ENCODE peak calls at places on chromosomes 16 and 17, in five cellular contexts. S is RWPE2, C is pancreas, W is lower lobe of right lung, F is endothelial cell. H is an unnamed sample.

GRCh38 chr16:58201163-58201562 is 3.3 kb upstream of the CSNK2A2 start:
- DNase-seq in S (no peak), C (no peak), W (no peak), F (no peak), H (no peak)

GRCh38 chr16:14513389-14514107 is 116.5 kb downstream of the PARN start:
- DNase-seq in S (no peak), C (no peak), W (no peak), F (no peak), H (no peak)

GRCh38 chr17:55117063-55117611 is 147.6 kb upstream of the HLF start:
- DNase-seq in S (no peak), C (no peak), W (no peak), F (no peak), H (no peak)

GRCh38 chr16:47611042-47611441 is 149.9 kb downstream of the PHKB start:
- DNase-seq in S (no peak), C (no peak), W (no peak), F (no peak), H (no peak)

GRCh38 chr17:62824290-62825135 is 16.4 kb upstream of the MARCHF10 start:
- DNase-seq in S (peak; percentile 89), C (no peak), W (no peak), F (no peak), H (no peak)

GRCh38 chr16:78836802-78837489 is 737.5 kb downstream of the WWOX start:
- DNase-seq in S (no peak), C (no peak), W (no peak), F (no peak), H (no peak)

GRCh38 chr17:68356520-68356919 is 65.2 kb downstream of the ARSG start:
- DNase-seq in S (no peak), C (no peak), W (no peak), F (no peak), H (peak; percentile 81)

GRCh38 chr17:4833941-4834501 is 881 bp downstream of the MINK1 start:
- DNase-seq in S (no peak), C (peak; percentile 21), W (peak; percentile 61), F (peak; percentile 22), H (peak; percentile 20)

GRCh38 chr16:3022697-3023414 is 886 bp downstream of the HCFC1R1 start:
- DNase-seq in S (no peak), C (peak; percentile 51), W (no peak), F (no peak), H (peak; percentile 52)

GRCh38 chr17:78486228-78486802 is 90.9 kb downstream of the DNAH17 start:
- DNase-seq in S (no peak), C (no peak), W (no peak), F (no peak), H (no peak)

GRCh38 chr16:35754391-35755369 is 2295.3 kb downstream of the TP53TG3F start:
- DNase-seq in S (no peak), C (no peak), W (no peak), F (no peak), H (no peak)

GRCh38 chr16:1458977-1459341 is 14.6 kb upstream of the CCDC154 start:
- DNase-seq in S (peak; percentile 47), C (no peak), W (no peak), F (no peak), H (no peak)

GRCh38 chr16:23072084-23072599 is 77.1 kb downstream of the USP31 start:
- DNase-seq in S (peak; percentile 86), C (no peak), W (peak; percentile 63), F (no peak), H (no peak)

GRCh38 chr17:30236807-30237206 is 1.3 kb upstream of the SLC6A4 start:
- DNase-seq in S (no peak), C (peak; percentile 43), W (peak; percentile 76), F (peak; percentile 82), H (peak; percentile 29)

GRCh38 chr17:1762906-1763829 is 1.3 kb downstream of the SERPINF1 start:
- DNase-seq in S (no peak), C (no peak), W (no peak), F (no peak), H (peak; percentile 25)

GRCh38 chr17:41967141-41967920 is 736 bp downstream of the CNP start:
- DNase-seq in S (no peak), C (peak; percentile 49), W (peak; percentile 51), F (no peak), H (peak; percentile 59)

GRCh38 chr17:27384261-27384701 is 72.0 kb upstream of the KSR1 start:
- DNase-seq in S (peak; percentile 88), C (peak; percentile 74), W (no peak), F (no peak), H (no peak)
- TF ChIP-seq CTCF in S (no peak), C (no peak), W (no peak), F (no peak), H (no peak)

GRCh38 chr17:73304971-73305786 is 6.6 kb downstream of the CDC42EP4 start:
- DNase-seq in S (no peak), C (peak; percentile 58), W (peak; percentile 75), F (peak; percentile 47), H (no peak)
- TF ChIP-seq CTCF in S (peak; percentile 28), C (no peak), W (peak; percentile 45), F (no peak), H (no peak)

GRCh38 chr17:48560452-48560817 is 15.5 kb upstream of the HOXB2 start:
- DNase-seq in S (no peak), C (no peak), W (no peak), F (no peak), H (no peak)

GRCh38 chr17:48562934-48563333 is 15.2 kb downstream of the HOXB4 start:
- DNase-seq in S (no peak), C (no peak), W (no peak), F (no peak), H (no peak)

GRCh38 chr17:48563867-48564199 is 14.3 kb downstream of the HOXB4 start:
- DNase-seq in S (no peak), C (no peak), W (no peak), F (no peak), H (no peak)

GRCh38 chr17:48563385-48563838 is 14.7 kb downstream of the HOXB4 start:
- DNase-seq in S (no peak), C (no peak), W (no peak), F (no peak), H (no peak)

GRCh38 chr17:48561894-48562810 is 16.0 kb downstream of the HOXB4 start:
- DNase-seq in S (no peak), C (no peak), W (no peak), F (no peak), H (no peak)
- TF ChIP-seq CTCF in S (no peak), C (no peak), W (peak; percentile 7), F (peak; percentile 56), H (no peak)

GRCh38 chr17:10992097-10992496 is 154.2 kb upstream of the PIRT start:
- DNase-seq in S (no peak), C (no peak), W (no peak), F (no peak), H (no peak)
- TF ChIP-seq CTCF in S (no peak), C (no peak), W (no peak), F (no peak), H (no peak)

H was measured in activated CD8-positive, alpha-beta T cell treated with anti-CD3 and anti-CD28 coated beads for 36 hours.